ENCODE peak calls at places on chromosome 9, in seven cellular contexts. C, F, V, I, L, U and T are unnamed samples. For H3K9me3, the result is how much of the 10 kb centered on the place peaks cover.

GRCh38 chr9:35611230-35611797 is 6.3 kb downstream of the TESK1 start:
- DNase-seq in C (no peak), F (peak), V (peak), I (no peak), L (peak), U (peak), T (no peak)

GRCh38 chr9:113269871-113270270 is 5.5 kb downstream of the CDC26 start:
- DNase-seq in C (no peak), F (no peak), V (no peak), I (no peak), L (no peak), U (no peak), T (no peak)

GRCh38 chr9:106890621-106891020 is 27.7 kb downstream of the ZNF462 start:
- DNase-seq in C (no peak), F (no peak), V (no peak), I (no peak), L (no peak), U (no peak), T (no peak)

GRCh38 chr9:131839281-131840084 is 99.6 kb upstream of the RAPGEF1 start:
- DNase-seq in C (no peak), F (peak), V (peak), I (no peak), L (no peak), U (no peak), T (no peak)

GRCh38 chr9:130904070-130905044 is 7.7 kb upstream of the QRFP start:
- DNase-seq in C (no peak), F (no peak), V (no peak), I (no peak), L (no peak), U (no peak), T (no peak)

GRCh38 chr9:109232449-109232848 is 65.4 kb upstream of the FRRS1L start:
- DNase-seq in C (no peak), F (no peak), V (no peak), I (no peak), L (no peak), U (no peak), T (no peak)

GRCh38 chr9:8727191-8727590 is 927.6 kb upstream of the DMAC1 start:
- DNase-seq in C (no peak), F (no peak), V (no peak), I (no peak), L (no peak), U (no peak), T (no peak)

GRCh38 chr9:129405089-129405830 is 215.6 kb downstream of the C9orf50 start:
- DNase-seq in C (no peak), F (no peak), V (no peak), I (no peak), L (no peak), U (no peak), T (no peak)

GRCh38 chr9:115118471-115119156 is 657 bp upstream of the TNC start:
- DNase-seq in C (peak), F (no peak), V (no peak), I (peak), L (peak), U (peak), T (peak)

GRCh38 chr9:87198716-87199115 is 251.4 kb upstream of the GAS1 start:
- DNase-seq in C (no peak), F (no peak), V (no peak), I (no peak), L (no peak), U (no peak), T (no peak)
- H3K9me3 ChIP-seq in C (under half), F (under half), V (under half), I (under half), L (under half), U (under half), T (under half)

GRCh38 chr9:105375323-105375722 is 72.5 kb upstream of the FSD1L start:
- DNase-seq in C (no peak), F (no peak), V (no peak), I (no peak), L (no peak), U (no peak), T (no peak)

GRCh38 chr9:105373723-105374122 is 74.1 kb upstream of the FSD1L start:
- DNase-seq in C (no peak), F (no peak), V (no peak), I (no peak), L (no peak), U (no peak), T (no peak)

DNA sequence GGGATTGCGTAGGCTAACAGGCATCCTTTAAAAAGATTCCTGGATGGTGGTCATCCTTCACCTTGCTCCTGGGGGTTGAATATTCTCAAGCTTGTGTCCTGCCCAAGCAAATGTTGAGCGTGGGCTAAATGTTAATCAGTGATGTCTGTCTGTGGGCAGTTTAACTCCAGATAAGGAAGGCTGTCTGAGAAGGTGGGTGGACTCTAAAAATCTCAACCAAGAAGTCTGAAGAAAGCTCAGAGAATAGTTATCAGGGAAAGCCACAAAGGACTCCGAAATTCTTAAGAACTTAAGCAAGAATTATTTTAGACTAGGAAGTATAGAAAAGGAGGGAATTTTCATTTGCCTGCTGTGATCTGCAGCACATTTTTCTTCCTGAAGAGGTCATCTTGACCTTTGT is 77.9 kb upstream of the FSD1L start:
- DNase-seq in C (no peak), F (no peak), V (no peak), I (no peak), L (no peak), U (no peak), T (no peak)
- H3K27ac ChIP-seq in C (no peak), F (no peak), V (no peak), I (no peak), L (no peak), U (no peak), T (peak)

GRCh38 chr9:137969008-137969407 is 91.4 kb downstream of the CACNA1B start:
- DNase-seq in C (no peak), F (no peak), V (no peak), I (peak), L (no peak), U (peak), T (no peak)

GRCh38 chr9:137968235-137968634 is 90.7 kb downstream of the CACNA1B start:
- DNase-seq in C (no peak), F (no peak), V (no peak), I (peak), L (no peak), U (peak), T (no peak)

GRCh38 chr9:137969685-137970084 is 92.1 kb downstream of the CACNA1B start:
- DNase-seq in C (no peak), F (no peak), V (no peak), I (no peak), L (no peak), U (peak), T (no peak)

GRCh38 chr9:137965177-137965795 is 87.7 kb downstream of the CACNA1B start:
- DNase-seq in C (no peak), F (no peak), V (no peak), I (no peak), L (no peak), U (peak), T (no peak)

GRCh38 chr9:137967280-137967943 is 89.8 kb downstream of the CACNA1B start:
- DNase-seq in C (no peak), F (no peak), V (no peak), I (peak), L (no peak), U (peak), T (no peak)
- H3K9me3 ChIP-seq in C (under half), F (under half), V (under half), I (under half), L (under half), U (under half), T (under half)

DNA sequence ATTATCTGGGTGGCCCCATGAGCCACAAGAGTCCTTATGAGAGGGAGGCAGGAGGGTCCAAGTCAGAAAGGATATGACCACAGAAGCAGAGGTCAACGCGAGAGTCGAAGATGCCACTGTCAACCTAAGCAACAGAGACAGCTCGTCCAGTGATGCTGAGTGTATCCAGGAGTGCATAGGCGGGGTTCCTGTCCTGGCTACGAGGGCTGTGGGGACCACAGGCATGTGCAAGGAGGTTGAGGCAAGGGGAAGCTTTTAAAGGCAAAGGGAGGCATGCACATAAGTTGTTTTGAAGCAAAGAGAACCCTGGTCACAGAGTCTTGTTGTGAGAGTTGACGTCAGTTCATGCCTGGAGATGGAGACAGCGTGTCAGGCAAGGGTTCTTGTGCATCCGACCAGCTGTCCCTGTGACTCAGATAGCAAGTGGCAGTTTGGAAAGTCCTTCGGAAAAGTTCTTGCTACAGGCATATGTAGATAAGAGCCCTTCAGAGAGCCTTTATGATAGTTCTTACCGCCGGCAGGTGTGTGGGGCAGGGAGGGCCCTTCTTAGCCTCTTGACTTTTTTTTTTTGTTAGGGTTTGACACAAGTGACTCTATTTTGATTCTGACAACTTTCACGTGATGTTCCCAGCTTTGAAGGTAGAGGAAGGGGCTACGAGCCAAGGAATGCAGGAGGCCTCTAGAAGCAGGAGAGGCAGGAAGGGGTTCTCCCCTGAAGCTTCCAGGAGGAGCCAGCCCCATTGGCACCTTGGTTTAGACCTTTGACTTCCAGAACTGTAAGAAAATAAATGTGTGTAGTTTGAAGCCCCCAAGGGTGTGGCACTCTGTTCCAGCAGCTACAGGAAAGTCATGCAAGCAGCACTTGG is 66.0 kb upstream of the FCN1 start:
- DNase-seq in C (no peak), F (no peak), V (no peak), I (peak), L (no peak), U (no peak), T (no peak)
- H3K27ac ChIP-seq in C (no peak), F (no peak), V (no peak), I (no peak), L (no peak), U (no peak), T (no peak)